ENCODE peak calls at places on chromosomes 12 and 14, in ten cellular contexts. X, R, V, P, Y, H, J, S, T and C are unnamed samples. For H3K36me3, the result is how much of the 10 kb centered on the place peaks cover.

GRCh38 chr12:124680863-124681778 is 113.7 kb upstream of the NCOR2 start:
- DNase-seq in Y (peak), H (no peak), V (peak), X (peak), R (no peak), S (peak), P (peak), T (peak), J (no peak), C (peak)

GRCh38 chr12:95198914-95199313 is 18.4 kb downstream of the FGD6 start:
- DNase-seq in Y (no peak), P (no peak), S (no peak), X (peak), J (no peak), T (no peak), R (no peak), H (no peak), V (no peak), C (no peak)

GRCh38 chr14:91269076-91269991 is 24.8 kb upstream of the GPR68 start:
- DNase-seq in V (no peak), P (no peak), X (no peak), R (no peak), S (no peak), Y (no peak), T (no peak), J (peak), H (no peak), C (no peak)

GRCh38 chr12:79624378-79624777 is 66.4 kb downstream of the PAWR start:
- DNase-seq in P (no peak), V (no peak), H (no peak), S (no peak), J (no peak), Y (no peak), X (no peak), R (no peak), T (no peak), C (no peak)

GRCh38 chr12:39587247-39587646 is 32.4 kb downstream of the ABCD2 start:
- DNase-seq in X (no peak), J (peak), H (no peak), R (no peak), S (peak), T (no peak), P (peak), V (no peak), Y (no peak), C (no peak)

GRCh38 chr14:30443368-30444007 is 115.5 kb upstream of the G2E3 start:
- DNase-seq in V (no peak), Y (peak), X (no peak), S (no peak), H (no peak), R (no peak), P (peak), T (no peak), J (no peak), C (no peak)

GRCh38 chr12:3332190-3332589 is 158.8 kb upstream of the PRMT8 start:
- DNase-seq in J (no peak), R (no peak), V (no peak), Y (no peak), S (no peak), H (no peak), P (peak), X (no peak), T (no peak), C (no peak)

GRCh38 chr12:65834146-65834935 is 10.1 kb downstream of the HMGA2 start:
- DNase-seq in V (no peak), R (no peak), P (peak), S (no peak), T (no peak), X (no peak), J (no peak), H (no peak), Y (no peak), C (no peak)

GRCh38 chr14:39617537-39617936 is 185.3 kb upstream of the FBXO33 start:
- DNase-seq in R (no peak), V (no peak), J (no peak), X (no peak), S (no peak), Y (no peak), H (no peak), T (no peak), P (peak), C (no peak)

GRCh38 chr12:18296201-18296908 is 35.0 kb downstream of the PIK3C2G start:
- DNase-seq in R (no peak), X (no peak), P (no peak), J (no peak), S (no peak), H (no peak), Y (no peak), V (no peak), T (no peak), C (no peak)

GRCh38 chr12:38515912-38516311 is 199.3 kb downstream of the ALG10B start:
- DNase-seq in X (no peak), H (no peak), T (no peak), R (no peak), Y (no peak), V (no peak), J (no peak), S (no peak), P (no peak), C (no peak)

GRCh38 chr14:93906341-93907329 is 20.5 kb upstream of the FAM181A start:
- DNase-seq in R (peak), V (no peak), H (peak), X (no peak), Y (peak), S (no peak), J (peak), T (peak), P (peak), C (peak)

GRCh38 chr12:79929065-79929464 is 5.8 kb downstream of the PPP1R12A start:
- DNase-seq in P (no peak), T (no peak), J (no peak), V (no peak), Y (peak), H (no peak), R (no peak), S (no peak), X (no peak), C (no peak)

GRCh38 chr12:12890815-12891645 is at the start of gene GPRC5A:
- DNase-seq in J (peak), Y (peak), X (no peak), H (peak), S (peak), P (peak), T (peak), V (peak), R (peak), C (peak)
- H3K36me3 ChIP-seq in J (under half), Y (under half), X (under half), H (under half), S (under half), P (under half), T (under half), V (under half), R (under half), C (under half)

GRCh38 chr12:57240069-57240921 is 10.7 kb downstream of the STAC3 start:
- DNase-seq in H (peak), X (no peak), S (no peak), R (no peak), T (peak), Y (peak), V (peak), J (peak), P (peak), C (peak)
- TF ChIP-seq CTCF in H (no peak), X (no peak), S (no peak), R (no peak), T (no peak), Y (no peak), V (no peak), J (no peak), P (peak), C (no peak)

GRCh38 chr14:22597265-22597664 is 835 bp upstream of the ABHD4 start:
- DNase-seq in X (no peak), H (no peak), V (no peak), J (no peak), S (no peak), T (no peak), R (no peak), Y (no peak), P (no peak), C (no peak)
- H3K4me3 ChIP-seq in X (no peak), H (no peak), V (peak), J (no peak), S (no peak), T (no peak), R (no peak), Y (peak), P (peak), C (no peak)

GRCh38 chr12:132837693-132838463 is 9.2 kb upstream of the GOLGA3 start:
- DNase-seq in J (no peak), T (no peak), Y (no peak), P (no peak), R (no peak), X (no peak), V (peak), H (no peak), S (no peak), C (no peak)

GRCh38 chr12:132838464-132839080 is 9.9 kb upstream of the GOLGA3 start:
- DNase-seq in P (no peak), J (peak), H (no peak), Y (no peak), S (no peak), X (no peak), R (no peak), T (no peak), V (no peak), C (no peak)

GRCh38 chr12:132840536-132840935 is 11.9 kb upstream of the GOLGA3 start:
- DNase-seq in Y (no peak), R (no peak), S (no peak), H (no peak), T (no peak), J (no peak), X (no peak), P (no peak), V (no peak), C (no peak)

GRCh38 chr12:132841151-132841550 is 12.5 kb upstream of the GOLGA3 start:
- DNase-seq in R (no peak), Y (no peak), S (no peak), J (no peak), T (no peak), H (no peak), X (no peak), P (no peak), V (no peak), C (no peak)

GRCh38 chr12:132839558-132840235 is 11.0 kb upstream of the GOLGA3 start:
- DNase-seq in X (no peak), S (no peak), P (no peak), V (no peak), J (no peak), R (no peak), H (no peak), T (no peak), Y (no peak), C (no peak)
- H3K36me3 ChIP-seq in X (under half), S (half or more), P (under half), V (under half), J (under half), R (under half), H (under half), T (under half), Y (under half), C (under half)

GRCh38 chr12:83265798-83266197 is 579.1 kb downstream of the TMTC2 start:
- DNase-seq in H (no peak), V (no peak), S (no peak), P (no peak), J (no peak), X (no peak), T (no peak), Y (no peak), R (no peak), C (no peak)

GRCh38 chr12:83256581-83256980 is 569.9 kb downstream of the TMTC2 start:
- DNase-seq in Y (no peak), X (no peak), H (no peak), S (no peak), T (no peak), P (no peak), V (no peak), R (no peak), J (no peak), C (no peak)

DNA sequence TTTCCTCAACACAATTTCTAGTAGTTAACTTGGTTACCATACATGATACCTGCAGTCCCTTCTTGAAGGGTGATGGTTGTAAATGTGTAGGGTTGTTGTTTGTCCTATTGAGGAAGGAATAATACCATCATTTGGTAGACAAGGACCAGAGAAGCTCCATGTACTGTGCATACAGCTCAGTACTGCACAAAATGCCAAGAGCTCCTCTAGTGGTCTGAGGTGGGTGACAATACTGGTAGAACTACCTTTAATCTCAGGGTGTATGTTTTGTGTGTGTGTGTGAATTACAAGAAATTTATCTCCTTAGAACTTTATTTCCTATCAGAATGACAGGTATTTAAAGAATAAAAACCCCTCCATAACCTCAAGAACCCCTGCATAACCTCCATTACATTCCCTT is 575.3 kb downstream of the TMTC2 start:
- DNase-seq in V (no peak), J (no peak), P (peak), Y (no peak), T (no peak), S (no peak), H (no peak), X (no peak), R (no peak), C (no peak)
- TF ChIP-seq CTCF in V (no peak), J (no peak), P (peak), Y (peak), T (no peak), S (no peak), H (no peak), X (no peak), R (no peak), C (no peak)

DNA sequence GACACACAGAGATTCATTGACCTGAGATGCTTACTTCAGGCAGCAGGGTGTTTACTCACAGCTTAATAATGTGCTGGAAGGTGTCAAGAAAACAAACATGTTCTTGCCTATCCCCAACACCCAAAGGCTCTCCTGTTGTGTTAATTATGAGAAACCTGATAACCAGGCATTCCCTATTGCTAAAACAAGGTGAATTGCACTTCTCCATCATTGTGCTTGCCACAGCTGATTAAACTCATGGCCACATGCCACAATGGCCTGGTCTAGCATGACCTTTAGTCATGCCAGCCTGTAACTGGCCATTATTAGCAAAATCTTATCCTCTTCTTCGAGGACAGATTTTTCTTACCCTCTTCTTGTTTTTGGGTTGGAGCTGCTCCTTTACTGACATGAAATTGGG is 21.4 kb downstream of the SMOC1 start:
- DNase-seq in R (no peak), Y (no peak), X (no peak), J (no peak), H (no peak), P (no peak), V (no peak), S (no peak), T (no peak), C (no peak)
- H3K4me3 ChIP-seq in R (no peak), Y (no peak), X (no peak), J (no peak), H (no peak), P (no peak), V (no peak), S (no peak), T (no peak), C (no peak)

DNA sequence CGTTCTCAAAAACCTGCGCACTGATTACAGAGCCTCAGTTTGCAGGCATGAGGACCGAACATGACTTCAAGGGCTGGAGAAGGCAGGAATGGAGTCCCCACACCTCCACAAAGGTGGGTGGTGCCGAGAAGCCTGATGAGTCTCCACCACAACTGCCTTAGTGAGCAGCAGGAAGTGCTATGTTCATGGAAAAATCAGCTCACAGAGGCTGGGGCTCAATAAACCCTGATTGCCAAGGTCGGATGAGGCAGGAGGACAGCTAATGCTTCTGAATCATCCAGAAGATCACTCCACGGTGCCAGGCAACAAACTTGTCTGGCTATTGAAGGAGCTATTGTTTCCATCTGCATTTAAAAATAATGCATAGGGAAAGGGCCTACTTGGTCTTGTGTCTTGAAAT is 31.1 kb downstream of the APPL2 start:
- DNase-seq in J (no peak), X (no peak), H (no peak), P (peak), Y (no peak), S (no peak), R (no peak), T (no peak), V (no peak), C (no peak)
- H3K36me3 ChIP-seq in J (under half), X (under half), H (under half), P (half or more), Y (under half), S (half or more), R (under half), T (under half), V (half or more), C (under half)

GRCh38 chr12:51269174-51270066 is 795 bp downstream of the SMAGP start:
- DNase-seq in H (peak), Y (peak), R (no peak), T (peak), V (peak), P (peak), J (peak), S (peak), X (no peak), C (peak)
- TF ChIP-seq CTCF in H (no peak), Y (peak), R (no peak), T (peak), V (peak), P (peak), J (no peak), S (peak), X (peak), C (peak)